ENCODE peak calls at places on chromosomes 16 and 17, in six cellular contexts. T is keratinocyte, Y is cardiac fibroblast, J is left ventricle myocardium inferior, U is kidney, F is uterus. Q is an unnamed sample.

GRCh38 chr17:82065193-82065637 is 389 bp downstream of the DUS1L start:
- DNase-seq in T (no peak), U (no peak), F (no peak), J (no peak), Y (no peak), Q (no peak)

GRCh38 chr16:58363746-58364393 is 28.4 kb upstream of the GINS3 start:
- DNase-seq in T (no peak), J (no peak), U (no peak), F (no peak), Y (no peak), Q (no peak)

GRCh38 chr16:19595043-19595767 is 39.7 kb downstream of the VPS35L start:
- DNase-seq in U (no peak), T (peak), F (peak), Y (peak), J (peak), Q (no peak)

GRCh38 chr17:30824002-30824355 is 513 bp downstream of the CRLF3 start:
- DNase-seq in T (no peak), F (no peak), U (no peak), J (no peak), Y (peak), Q (peak)

GRCh38 chr17:48522990-48523389 is 7.8 kb downstream of the HOXB1 start:
- DNase-seq in U (no peak), J (no peak), Y (no peak), F (no peak), T (no peak), Q (no peak)

GRCh38 chr17:58621174-58621573 is 70.7 kb downstream of the TEX14 start:
- DNase-seq in J (no peak), Y (no peak), U (no peak), T (no peak), F (no peak), Q (peak)

GRCh38 chr17:18206962-18207361 is 18.5 kb upstream of the LLGL1 start:
- DNase-seq in U (no peak), F (no peak), J (no peak), T (no peak), Y (no peak), Q (no peak)

GRCh38 chr17:44972953-44973352 is 4.8 kb upstream of the C1QL1 start:
- DNase-seq in Y (peak), U (no peak), J (no peak), F (no peak), T (no peak), Q (no peak)

GRCh38 chr17:27288183-27288582 is 5.7 kb upstream of the WSB1 start:
- DNase-seq in U (no peak), Y (no peak), T (no peak), J (no peak), F (no peak), Q (no peak)

GRCh38 chr17:27817731-27818130 is 17.4 kb upstream of the NOS2 start:
- DNase-seq in U (no peak), J (no peak), T (no peak), F (no peak), Y (peak), Q (no peak)

GRCh38 chr17:2602597-2603017 is 9.2 kb downstream of the PAFAH1B1 start:
- DNase-seq in Y (peak), U (no peak), J (no peak), F (no peak), T (no peak), Q (no peak)

GRCh38 chr17:3639981-3640596 is 3.5 kb downstream of the CTNS start:
- DNase-seq in U (no peak), Y (peak), J (no peak), F (no peak), T (no peak), Q (no peak)

GRCh38 chr17:2060681-2061440 is 6.0 kb downstream of the HIC1 start:
- DNase-seq in F (peak), T (no peak), U (peak), J (no peak), Y (peak), Q (peak)

GRCh38 chr17:28615260-28615940 is 1.4 kb upstream of the RSKR start:
- DNase-seq in U (no peak), Y (no peak), F (no peak), T (no peak), J (no peak), Q (no peak)

GRCh38 chr17:64401244-64401860 is 10.7 kb upstream of the PECAM1 start:
- DNase-seq in U (peak), T (no peak), F (no peak), Y (no peak), J (no peak), Q (no peak)

GRCh38 chr16:84270531-84270930 is 24.1 kb upstream of the WFDC1 start:
- DNase-seq in F (no peak), J (no peak), U (peak), T (no peak), Y (no peak), Q (no peak)

GRCh38 chr17:41352597-41353366 is 2.2 kb upstream of the KRT33A start:
- DNase-seq in T (no peak), Y (no peak), U (no peak), J (no peak), F (no peak), Q (no peak)

GRCh38 chr17:67421869-67422273 is 44.8 kb downstream of the PITPNC1 start:
- DNase-seq in U (no peak), F (no peak), J (no peak), T (peak), Y (peak), Q (peak)

GRCh38 chr16:82583415-82583814 is 43.4 kb upstream of the CDH13 start:
- DNase-seq in T (no peak), U (no peak), F (no peak), Y (peak), J (no peak), Q (no peak)

GRCh38 chr16:66247516-66248089 is 118.9 kb upstream of the CDH5 start:
- DNase-seq in T (no peak), Y (peak), J (peak), U (no peak), F (peak), Q (no peak)

GRCh38 chr17:70185280-70185679 is 15.9 kb downstream of the KCNJ2 start:
- DNase-seq in Y (no peak), T (no peak), J (no peak), U (no peak), F (no peak), Q (no peak)
- TF ChIP-seq CTCF in Y (no peak), T (no peak), J (no peak), U (no peak), F (no peak), Q (no peak)

DNA sequence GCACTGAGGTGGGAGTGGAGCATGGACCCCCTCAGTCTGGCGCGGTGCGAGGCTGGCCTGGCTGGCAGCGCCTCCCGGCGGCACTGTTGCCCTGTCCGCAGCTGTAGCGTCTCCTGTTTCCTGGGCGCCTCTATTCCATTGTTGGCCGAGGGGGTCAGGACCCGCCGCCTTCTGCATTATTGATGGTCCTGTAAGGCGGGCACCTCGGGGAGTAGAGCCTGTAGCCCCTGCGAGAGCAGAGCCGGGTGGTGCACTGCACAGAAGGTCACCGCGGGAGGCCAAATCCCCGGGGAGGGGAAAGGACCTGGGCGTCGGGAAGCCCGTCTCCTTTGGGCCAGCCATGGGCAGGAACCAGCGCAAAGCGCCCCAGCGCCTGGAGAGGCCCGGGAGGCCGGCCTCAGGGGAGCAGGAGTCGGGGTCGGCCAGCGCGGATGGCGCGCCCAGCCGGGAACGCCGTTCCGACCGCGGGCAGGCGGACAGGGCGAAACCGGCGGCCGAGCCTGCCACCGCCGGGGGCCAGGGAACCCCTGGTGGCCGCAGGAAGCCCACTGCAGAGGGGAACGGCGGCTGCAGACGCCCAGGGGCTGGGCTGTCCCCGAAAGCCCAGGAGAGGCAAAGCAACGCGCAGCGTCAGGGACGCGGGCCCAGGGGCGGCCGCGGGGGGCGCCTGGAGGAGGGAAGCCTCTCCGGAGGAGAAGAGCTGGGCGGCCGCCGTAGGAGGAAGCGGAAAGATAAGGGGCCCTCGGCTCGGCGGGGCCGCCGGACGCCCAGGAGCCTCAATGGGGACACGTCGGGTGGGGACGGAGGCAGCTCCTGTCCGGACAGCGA is at the start of gene MYO15B:
- DNase-seq in J (peak), Y (no peak), T (no peak), U (peak), F (peak), Q (peak)
- TF ChIP-seq CTCF in J (peak), Y (peak), T (no peak), U (peak), F (peak), Q (no peak)

GRCh38 chr16:79050063-79050462 is 550.5 kb downstream of the MAF start:
- DNase-seq in Y (no peak), F (no peak), T (no peak), U (no peak), J (no peak), Q (no peak)

GRCh38 chr16:79049040-79049439 is 551.5 kb downstream of the MAF start:
- DNase-seq in U (no peak), F (no peak), J (no peak), Y (no peak), T (no peak), Q (no peak)

GRCh38 chr16:79045191-79045590 is 555.3 kb downstream of the MAF start:
- DNase-seq in J (no peak), F (no peak), U (no peak), Y (no peak), T (no peak), Q (no peak)

GRCh38 chr16:79051313-79051712 is 549.2 kb downstream of the MAF start:
- DNase-seq in F (no peak), U (no peak), Y (no peak), T (no peak), J (no peak), Q (no peak)

GRCh38 chr16:79047337-79047736 is 553.2 kb downstream of the MAF start:
- DNase-seq in T (no peak), U (no peak), Y (no peak), F (no peak), J (no peak), Q (no peak)
- TF ChIP-seq CTCF in T (peak), U (peak), Y (peak), F (peak), J (peak), Q (no peak)

GRCh38 chr17:39352511-39352910 is 48.9 kb downstream of the FBXL20 start:
- DNase-seq in F (no peak), J (no peak), U (no peak), T (no peak), Y (no peak), Q (no peak)
- TF ChIP-seq CTCF in F (no peak), J (no peak), U (no peak), T (no peak), Y (no peak), Q (no peak)

DNA sequence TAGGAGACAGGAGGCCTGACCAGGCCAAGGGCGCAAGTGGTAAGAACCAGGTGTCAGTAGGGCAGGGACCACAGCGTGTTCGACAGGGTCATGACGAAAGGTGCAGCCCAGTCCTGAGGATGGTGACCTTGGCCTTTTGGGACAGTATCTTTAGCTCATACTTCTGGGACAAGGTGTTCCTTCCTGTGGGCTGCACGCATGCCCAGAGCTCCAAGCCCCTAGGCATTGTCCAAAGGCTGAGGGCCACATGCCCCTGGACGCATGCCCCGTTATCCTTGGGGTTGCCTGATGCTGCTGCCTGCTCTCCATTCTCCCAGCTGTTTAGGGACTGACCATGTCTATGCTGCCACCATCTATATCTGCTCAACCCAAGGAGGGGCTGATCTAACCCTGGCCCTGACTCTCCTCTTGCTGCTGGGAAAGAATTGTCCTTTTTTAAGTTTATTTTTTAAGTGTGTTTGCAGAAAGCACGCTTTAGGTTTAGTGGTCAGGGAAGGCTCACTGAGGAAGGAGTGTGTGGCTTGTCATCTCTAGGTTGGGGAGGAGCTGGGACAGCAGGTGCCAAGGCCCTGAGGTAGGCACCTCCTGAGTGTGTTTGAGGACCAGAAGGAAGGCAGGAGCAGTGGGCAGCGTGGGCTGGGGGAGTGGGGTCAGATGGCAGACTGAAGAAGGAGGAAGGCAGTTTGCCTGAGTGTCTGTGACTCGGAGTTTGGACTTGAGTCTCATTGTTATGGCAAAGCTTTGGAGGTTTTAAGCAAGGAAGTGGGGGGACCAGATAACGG is 15.0 kb upstream of the CBX4 start:
- DNase-seq in T (no peak), J (no peak), F (no peak), Y (no peak), U (peak), Q (no peak)
- TF ChIP-seq CTCF in T (no peak), J (no peak), F (no peak), Y (no peak), U (no peak), Q (no peak)

GRCh38 chr17:50280801-50281441 is 6.7 kb downstream of the TMEM92 start:
- DNase-seq in T (no peak), U (no peak), Y (no peak), J (no peak), F (no peak), Q (no peak)
- TF ChIP-seq CTCF in T (no peak), U (no peak), Y (no peak), J (no peak), F (no peak), Q (no peak)